ENCODE peak calls at places on chromosomes 4 and X, in ten cellular contexts. One of them, this sample, is unnamed.

GRCh38 chr4:70336043-70336442 is 1.3 kb downstream of the CABS1 start:
- DNase-seq in left ventricle myocardium inferior: no peak
- DNase-seq in choroid plexus epithelial cell: no peak
- DNase-seq in body of pancreas: no peak
- DNase-seq in BJ: no peak
- DNase-seq in HCT116: no peak
- DNase-seq in suprapubic skin: no peak
- DNase-seq in BE2C: no peak
- DNase-seq in IMR-90: no peak
- DNase-seq in GM12878: no peak
- DNase-seq in this sample: no peak

GRCh38 chrX:155534800-155535199 is 76.4 kb upstream of the F8A3 start:
- DNase-seq in left ventricle myocardium inferior: no peak
- DNase-seq in choroid plexus epithelial cell: peak; percentile 10
- DNase-seq in body of pancreas: no peak
- DNase-seq in BJ: no peak
- DNase-seq in HCT116: no peak
- DNase-seq in suprapubic skin: no peak
- DNase-seq in BE2C: no peak
- DNase-seq in IMR-90: no peak
- DNase-seq in GM12878: no peak
- DNase-seq in this sample: no peak

GRCh38 chr4:61211781-61212180 is 11.7 kb downstream of the ADGRL3 start:
- DNase-seq in left ventricle myocardium inferior: no peak
- DNase-seq in choroid plexus epithelial cell: peak; percentile 30
- DNase-seq in body of pancreas: no peak
- DNase-seq in BJ: no peak
- DNase-seq in HCT116: no peak
- DNase-seq in suprapubic skin: no peak
- DNase-seq in BE2C: no peak
- DNase-seq in IMR-90: no peak
- DNase-seq in GM12878: no peak
- DNase-seq in this sample: no peak

GRCh38 chr4:110119347-110119746 is 79.1 kb downstream of the ELOVL6 start:
- DNase-seq in left ventricle myocardium inferior: no peak
- DNase-seq in choroid plexus epithelial cell: no peak
- DNase-seq in body of pancreas: no peak
- DNase-seq in BJ: no peak
- DNase-seq in HCT116: no peak
- DNase-seq in suprapubic skin: no peak
- DNase-seq in BE2C: no peak
- DNase-seq in IMR-90: no peak
- DNase-seq in GM12878: no peak
- DNase-seq in this sample: no peak

GRCh38 chr4:183841001-183841400 is 64.1 kb upstream of the STOX2 start:
- DNase-seq in left ventricle myocardium inferior: no peak
- DNase-seq in choroid plexus epithelial cell: no peak
- DNase-seq in body of pancreas: no peak
- DNase-seq in BJ: no peak
- DNase-seq in HCT116: no peak
- DNase-seq in suprapubic skin: no peak
- DNase-seq in BE2C: no peak
- DNase-seq in IMR-90: no peak
- DNase-seq in GM12878: no peak
- DNase-seq in this sample: no peak

GRCh38 chr4:102344520-102344954 is 745 bp downstream of the SLC39A8 start:
- DNase-seq in left ventricle myocardium inferior: peak; percentile 53
- DNase-seq in choroid plexus epithelial cell: peak; percentile 64
- DNase-seq in body of pancreas: no peak
- DNase-seq in BJ: no peak
- DNase-seq in HCT116: peak; percentile 10
- DNase-seq in suprapubic skin: peak; percentile 77
- DNase-seq in BE2C: peak; percentile 70
- DNase-seq in IMR-90: no peak
- DNase-seq in GM12878: no peak
- DNase-seq in this sample: peak; percentile 38

GRCh38 chrX:150508461-150509367 is 59.7 kb upstream of the MTM1 start:
- DNase-seq in left ventricle myocardium inferior: peak; percentile 54
- DNase-seq in choroid plexus epithelial cell: peak; percentile 24
- DNase-seq in body of pancreas: peak; percentile 86
- DNase-seq in BJ: no peak
- DNase-seq in HCT116: no peak
- DNase-seq in suprapubic skin: peak; percentile 75
- DNase-seq in BE2C: no peak
- DNase-seq in IMR-90: peak; percentile 10
- DNase-seq in GM12878: no peak
- DNase-seq in this sample: peak; percentile 28

GRCh38 chr4:69881173-69881773 is 21.3 kb upstream of the SULT1E1 start:
- DNase-seq in left ventricle myocardium inferior: no peak
- DNase-seq in choroid plexus epithelial cell: peak; percentile 86
- DNase-seq in body of pancreas: peak; percentile 47
- DNase-seq in BJ: no peak
- DNase-seq in HCT116: peak; percentile 22
- DNase-seq in suprapubic skin: no peak
- DNase-seq in BE2C: peak; percentile 23
- DNase-seq in IMR-90: peak; percentile 44
- DNase-seq in GM12878: no peak
- DNase-seq in this sample: peak; percentile 74

GRCh38 chr4:96809563-96809962 is 969.7 kb downstream of the PDHA2 start:
- DNase-seq in left ventricle myocardium inferior: no peak
- DNase-seq in choroid plexus epithelial cell: no peak
- DNase-seq in body of pancreas: no peak
- DNase-seq in BJ: no peak
- DNase-seq in HCT116: no peak
- DNase-seq in suprapubic skin: no peak
- DNase-seq in BE2C: no peak
- DNase-seq in IMR-90: no peak
- DNase-seq in GM12878: no peak
- DNase-seq in this sample: no peak

GRCh38 chr4:79402452-79402851 is 5.6 kb downstream of the GK2 start:
- DNase-seq in left ventricle myocardium inferior: no peak
- DNase-seq in choroid plexus epithelial cell: no peak
- DNase-seq in body of pancreas: no peak
- DNase-seq in BJ: no peak
- DNase-seq in HCT116: no peak
- DNase-seq in suprapubic skin: no peak
- DNase-seq in BE2C: no peak
- DNase-seq in IMR-90: no peak
- DNase-seq in GM12878: no peak
- DNase-seq in this sample: no peak

GRCh38 chrX:57083143-57083542 is 38.2 kb downstream of the SPIN2B start:
- DNase-seq in left ventricle myocardium inferior: no peak
- DNase-seq in choroid plexus epithelial cell: no peak
- DNase-seq in body of pancreas: no peak
- DNase-seq in BJ: no peak
- DNase-seq in HCT116: no peak
- DNase-seq in suprapubic skin: no peak
- DNase-seq in BE2C: peak; percentile 10
- DNase-seq in IMR-90: no peak
- DNase-seq in GM12878: no peak
- DNase-seq in this sample: no peak

GRCh38 chrX:99572711-99573110 is 837.4 kb downstream of the PCDH19 start:
- DNase-seq in left ventricle myocardium inferior: no peak
- DNase-seq in choroid plexus epithelial cell: no peak
- DNase-seq in body of pancreas: no peak
- DNase-seq in BJ: no peak
- DNase-seq in HCT116: no peak
- DNase-seq in suprapubic skin: no peak
- DNase-seq in BE2C: no peak
- DNase-seq in IMR-90: no peak
- DNase-seq in GM12878: no peak
- DNase-seq in this sample: no peak

GRCh38 chrX:69152398-69152797 is 12.9 kb downstream of the PJA1 start:
- DNase-seq in left ventricle myocardium inferior: no peak
- DNase-seq in choroid plexus epithelial cell: no peak
- DNase-seq in body of pancreas: peak; percentile 47
- DNase-seq in BJ: no peak
- DNase-seq in HCT116: no peak
- DNase-seq in suprapubic skin: no peak
- DNase-seq in BE2C: no peak
- DNase-seq in IMR-90: no peak
- DNase-seq in GM12878: no peak
- DNase-seq in this sample: no peak

GRCh38 chrX:20116087-20116574 is 576 bp downstream of the MAP7D2 start:
- DNase-seq in left ventricle myocardium inferior: no peak
- DNase-seq in choroid plexus epithelial cell: no peak
- DNase-seq in body of pancreas: no peak
- DNase-seq in BJ: no peak
- DNase-seq in HCT116: no peak
- DNase-seq in suprapubic skin: no peak
- DNase-seq in BE2C: peak; percentile 13
- DNase-seq in IMR-90: no peak
- DNase-seq in GM12878: no peak
- DNase-seq in this sample: no peak
- H3K4me3 ChIP-seq in left ventricle myocardium inferior: peak overlapping the region; percentile 58
- H3K4me3 ChIP-seq in choroid plexus epithelial cell: peak overlapping the region; percentile 36
- H3K4me3 ChIP-seq in body of pancreas: no peak overlapping the region
- H3K4me3 ChIP-seq in BJ: peak overlapping the region; percentile 25
- H3K4me3 ChIP-seq in HCT116: no peak overlapping the region
- H3K4me3 ChIP-seq in suprapubic skin: peak overlapping the region; percentile 41
- H3K4me3 ChIP-seq in BE2C: peak overlapping the region; percentile 38
- H3K4me3 ChIP-seq in IMR-90: no peak overlapping the region
- H3K4me3 ChIP-seq in GM12878: no peak overlapping the region
- H3K4me3 ChIP-seq in this sample: peak overlapping the region; percentile 16

DNA sequence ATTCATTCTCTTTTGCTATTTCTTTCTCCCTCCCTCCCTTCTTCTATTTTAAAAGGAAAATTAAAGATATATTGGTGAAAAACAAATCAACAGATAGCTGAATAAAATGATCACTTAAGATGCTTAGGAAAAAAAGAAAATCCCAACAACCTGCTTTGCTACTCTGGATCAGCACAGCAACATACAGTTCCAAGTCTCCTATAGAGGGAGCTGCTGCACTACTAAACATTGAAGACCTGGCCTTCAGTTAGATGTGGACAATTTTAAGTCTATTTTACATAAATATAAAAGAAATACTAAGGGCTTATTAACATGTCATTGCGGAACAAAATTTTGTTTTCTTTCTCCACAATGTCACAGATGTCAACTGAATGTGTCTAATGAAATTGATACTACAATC is 226.4 kb downstream of the MAGEB5 start:
- DNase-seq in left ventricle myocardium inferior: no peak
- DNase-seq in choroid plexus epithelial cell: peak; percentile 68
- DNase-seq in body of pancreas: peak; percentile 27
- DNase-seq in BJ: no peak
- DNase-seq in HCT116: peak; percentile 2
- DNase-seq in suprapubic skin: no peak
- DNase-seq in BE2C: no peak
- DNase-seq in IMR-90: peak; percentile 26
- DNase-seq in GM12878: no peak
- DNase-seq in this sample: peak; percentile 1
- TF ChIP-seq CTCF in left ventricle myocardium inferior: peak; percentile 43
- TF ChIP-seq CTCF in choroid plexus epithelial cell: peak; percentile 61
- TF ChIP-seq CTCF in body of pancreas: peak; percentile 35
- TF ChIP-seq CTCF in BJ: peak; percentile 39
- TF ChIP-seq CTCF in HCT116: peak; percentile 46
- TF ChIP-seq CTCF in suprapubic skin: no peak
- TF ChIP-seq CTCF in BE2C: no peak
- TF ChIP-seq CTCF in IMR-90: peak; percentile 51
- TF ChIP-seq CTCF in GM12878: peak; percentile 30
- TF ChIP-seq CTCF in this sample: peak; percentile 12

GRCh38 chr4:123444298-123444731 is 47.7 kb downstream of the SPRY1 start:
- DNase-seq in left ventricle myocardium inferior: peak; percentile 43
- DNase-seq in choroid plexus epithelial cell: peak; percentile 63
- DNase-seq in body of pancreas: peak; percentile 25
- DNase-seq in BJ: no peak
- DNase-seq in HCT116: no peak
- DNase-seq in suprapubic skin: no peak
- DNase-seq in BE2C: no peak
- DNase-seq in IMR-90: peak; percentile 56
- DNase-seq in GM12878: peak; percentile 45
- DNase-seq in this sample: peak; percentile 29
- H3K4me3 ChIP-seq in left ventricle myocardium inferior: peak overlapping the region; percentile 33
- H3K4me3 ChIP-seq in choroid plexus epithelial cell: no peak overlapping the region
- H3K4me3 ChIP-seq in body of pancreas: no peak overlapping the region
- H3K4me3 ChIP-seq in BJ: no peak overlapping the region
- H3K4me3 ChIP-seq in HCT116: no peak overlapping the region
- H3K4me3 ChIP-seq in suprapubic skin: no peak overlapping the region
- H3K4me3 ChIP-seq in BE2C: no peak overlapping the region
- H3K4me3 ChIP-seq in IMR-90: no peak overlapping the region
- H3K4me3 ChIP-seq in GM12878: peak overlapping the region; percentile 29
- H3K4me3 ChIP-seq in this sample: no peak overlapping the region

GRCh38 chrX:140510306-140510676 is 5.4 kb upstream of the SOX3 start:
- DNase-seq in left ventricle myocardium inferior: no peak
- DNase-seq in choroid plexus epithelial cell: no peak
- DNase-seq in body of pancreas: no peak
- DNase-seq in BJ: no peak
- DNase-seq in HCT116: no peak
- DNase-seq in suprapubic skin: no peak
- DNase-seq in BE2C: no peak
- DNase-seq in IMR-90: no peak
- DNase-seq in GM12878: no peak
- DNase-seq in this sample: no peak
- TF ChIP-seq CTCF in left ventricle myocardium inferior: no peak
- TF ChIP-seq CTCF in choroid plexus epithelial cell: no peak
- TF ChIP-seq CTCF in body of pancreas: no peak
- TF ChIP-seq CTCF in BJ: no peak
- TF ChIP-seq CTCF in HCT116: no peak
- TF ChIP-seq CTCF in suprapubic skin: no peak
- TF ChIP-seq CTCF in BE2C: no peak
- TF ChIP-seq CTCF in IMR-90: no peak
- TF ChIP-seq CTCF in GM12878: no peak
- TF ChIP-seq CTCF in this sample: no peak

DNA sequence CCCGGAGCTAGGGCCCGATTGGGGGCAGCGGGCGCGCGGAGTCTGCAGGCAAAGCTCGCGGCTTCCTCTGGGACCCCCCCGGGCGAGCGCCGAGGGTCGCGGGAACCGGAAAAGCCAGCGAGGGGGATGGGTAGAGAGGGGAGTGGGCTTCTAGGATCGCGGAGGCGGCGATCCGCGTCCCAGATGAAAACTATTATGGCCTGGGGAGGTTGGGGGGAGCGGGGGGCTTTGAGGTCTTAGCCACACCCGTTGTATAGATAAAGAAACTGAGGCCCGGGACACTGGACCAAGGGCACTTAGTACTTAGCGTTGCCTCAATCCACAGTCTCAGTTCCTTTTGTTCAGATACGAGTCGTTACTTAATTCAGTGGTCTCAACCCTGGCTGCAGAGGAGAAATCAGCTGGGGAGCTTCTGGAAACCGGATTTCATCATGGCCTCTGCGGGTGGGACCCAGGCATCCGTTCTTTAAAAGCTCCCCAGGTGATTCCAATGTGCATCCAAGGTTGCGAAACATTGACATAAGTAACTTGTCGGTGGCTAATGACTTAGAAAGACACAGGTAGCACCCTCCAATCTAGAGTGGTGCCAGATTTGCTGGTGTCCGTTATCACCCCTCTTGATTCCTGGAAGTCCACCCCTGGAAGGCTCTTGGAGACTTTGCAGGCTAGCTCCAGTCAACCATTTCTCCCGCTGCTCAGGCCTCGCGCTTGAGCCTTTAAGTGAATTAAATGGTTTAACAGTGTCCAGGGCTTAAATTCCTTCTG is 90.7 kb downstream of the GEMIN8 start:
- DNase-seq in left ventricle myocardium inferior: no peak
- DNase-seq in choroid plexus epithelial cell: no peak
- DNase-seq in body of pancreas: no peak
- DNase-seq in BJ: no peak
- DNase-seq in HCT116: no peak
- DNase-seq in suprapubic skin: no peak
- DNase-seq in BE2C: peak; percentile 20
- DNase-seq in IMR-90: no peak
- DNase-seq in GM12878: no peak
- DNase-seq in this sample: no peak
- H3K4me3 ChIP-seq in left ventricle myocardium inferior: peak overlapping the region; percentile 69
- H3K4me3 ChIP-seq in choroid plexus epithelial cell: peak overlapping the region; percentile 40
- H3K4me3 ChIP-seq in body of pancreas: peak overlapping the region; percentile 22
- H3K4me3 ChIP-seq in BJ: peak overlapping the region; percentile 34
- H3K4me3 ChIP-seq in HCT116: no peak overlapping the region
- H3K4me3 ChIP-seq in suprapubic skin: peak overlapping the region; percentile 63
- H3K4me3 ChIP-seq in BE2C: peak overlapping the region; percentile 74
- H3K4me3 ChIP-seq in IMR-90: peak overlapping the region; percentile 43
- H3K4me3 ChIP-seq in GM12878: no peak overlapping the region
- H3K4me3 ChIP-seq in this sample: peak overlapping the region; percentile 39

This sample was measured in fibroblast of mammary gland.